ENCODE peak calls at places on chromosomes 12 and 14, in four cellular contexts. J is epithelial cell of esophagus, V is osteocyte, B is upper lobe of right lung. R is an unnamed sample.

GRCh38 chr12:63994704-63995103 is 150.2 kb downstream of the SRGAP1 start:
- DNase-seq in J (no peak), V (no peak), B (no peak), R (no peak)

GRCh38 chr12:20646239-20646827 is 48.8 kb upstream of the SLCO1C1 start:
- DNase-seq in B (no peak), V (no peak), J (peak), R (no peak)

GRCh38 chr12:21819678-21820077 is 45.2 kb upstream of the KCNJ8 start:
- DNase-seq in B (no peak), V (no peak), J (peak), R (no peak)

GRCh38 chr14:89276424-89276975 is 140.5 kb downstream of the FOXN3 start:
- DNase-seq in V (no peak), J (no peak), B (peak), R (no peak)

GRCh38 chr14:69700609-69701008 is 66.3 kb upstream of the SRSF5 start:
- DNase-seq in V (no peak), J (no peak), B (no peak), R (no peak)

GRCh38 chr14:36021926-36022325 is 154.6 kb downstream of the PTCSC3 start:
- DNase-seq in B (no peak), J (no peak), V (no peak), R (no peak)

GRCh38 chr12:55762646-55763045 is 19.7 kb downstream of the GDF11 start:
- DNase-seq in V (no peak), J (no peak), B (no peak), R (no peak)

GRCh38 chr12:130164931-130165330 is 2.7 kb downstream of the FZD10 start:
- DNase-seq in J (no peak), V (no peak), B (peak), R (no peak)

GRCh38 chr12:15592934-15593333 is 196.3 kb downstream of the EPS8 start:
- DNase-seq in V (no peak), B (no peak), J (no peak), R (no peak)

GRCh38 chr12:5102261-5102789 is 58.6 kb downstream of the KCNA5 start:
- DNase-seq in J (no peak), V (no peak), B (no peak), R (no peak)

GRCh38 chr14:22845821-22846625 is 9.6 kb downstream of the MMP14 start:
- DNase-seq in V (no peak), J (no peak), B (peak), R (no peak)

GRCh38 chr14:55957950-55958349 is 160.3 kb upstream of the PELI2 start:
- DNase-seq in J (no peak), V (no peak), B (no peak), R (no peak)

GRCh38 chr12:1917172-1918070 is 1.0 kb downstream of the CACNA2D4 start:
- DNase-seq in B (no peak), J (no peak), V (no peak), R (peak)

GRCh38 chr12:34391771-34392581 is 369.7 kb downstream of the ALG10 start:
- DNase-seq in J (no peak), B (peak), V (peak), R (peak)

GRCh38 chr12:15558915-15559528 is 230.2 kb downstream of the EPS8 start:
- DNase-seq in B (no peak), V (no peak), J (peak), R (no peak)

GRCh38 chr12:102568151-102568815 is 87.9 kb upstream of the IGF1 start:
- DNase-seq in B (no peak), J (no peak), V (no peak), R (no peak)

GRCh38 chr12:120640840-120641833 is 711 bp downstream of the CABP1 start:
- DNase-seq in J (peak), B (peak), V (no peak), R (peak)

GRCh38 chr14:35992816-35993511 is 166.8 kb downstream of the BRMS1L start:
- DNase-seq in V (no peak), B (no peak), J (no peak), R (no peak)

GRCh38 chr12:10268037-10268436 is 39.6 kb upstream of the KLRD1 start:
- DNase-seq in B (no peak), J (no peak), V (no peak), R (no peak)

GRCh38 chr14:33657478-33657877 is 293.4 kb downstream of the EGLN3 start:
- DNase-seq in B (no peak), V (no peak), J (peak), R (no peak)

GRCh38 chr14:77124345-77125274 is 17.0 kb downstream of the ZDHHC22 start:
- DNase-seq in V (no peak), J (peak), B (peak), R (no peak)

GRCh38 chr12:46470975-46471374 is 98.4 kb upstream of the SLC38A2 start:
- DNase-seq in V (no peak), J (no peak), B (no peak), R (no peak)

GRCh38 chr12:122834229-122834920 is 882 bp upstream of the HIP1R start:
- DNase-seq in J (peak), V (no peak), B (no peak), R (no peak)

GRCh38 chr14:64438181-64438839 is 27.0 kb upstream of the AKAP5 start:
- DNase-seq in J (peak), V (no peak), B (no peak), R (no peak)

GRCh38 chr14:24875203-24875840 is 174.6 kb downstream of the STXBP6 start:
- DNase-seq in B (no peak), V (no peak), J (no peak), R (no peak)

GRCh38 chr14:93107383-93107782 is 8.3 kb downstream of the ITPK1 start:
- DNase-seq in J (no peak), B (no peak), V (no peak), R (no peak)

GRCh38 chr12:32854097-32854496 is 42.5 kb downstream of the PKP2 start:
- DNase-seq in V (no peak), B (no peak), J (no peak), R (no peak)

GRCh38 chr14:105470812-105471771 is 3.5 kb upstream of the CRIP2 start:
- DNase-seq in V (no peak), J (no peak), B (no peak), R (no peak)

DNA sequence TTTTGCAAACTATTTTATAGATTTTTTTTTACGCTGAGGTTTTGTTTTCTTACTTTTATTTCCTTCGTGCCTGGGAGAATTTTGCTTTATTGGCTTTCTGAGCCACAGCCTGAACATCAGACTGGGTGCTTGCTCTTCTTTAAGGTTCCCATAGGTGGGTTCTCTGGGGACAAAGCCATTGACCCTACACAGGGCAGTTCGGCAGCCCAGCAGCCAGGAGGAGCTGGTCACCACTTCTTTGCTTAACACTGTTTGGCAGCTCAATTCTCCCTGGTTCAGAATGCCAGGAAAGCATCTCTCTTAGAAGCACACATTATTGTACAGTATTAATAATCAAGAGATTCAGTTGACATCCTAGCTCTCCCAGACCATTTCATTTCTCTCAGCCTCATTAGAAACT is 140.8 kb upstream of the NEDD1 start:
- DNase-seq in V (no peak), B (no peak), J (no peak), R (no peak)
- TF ChIP-seq CTCF in V (no peak), B (no peak), J (no peak), R (no peak)

GRCh38 chr12:69714542-69714941 is 15.4 kb upstream of the BEST3 start:
- DNase-seq in B (no peak), V (no peak), J (no peak), R (no peak)

GRCh38 chr12:69703146-69703642 is 4.1 kb upstream of the BEST3 start:
- DNase-seq in J (no peak), V (no peak), B (no peak), R (no peak)

GRCh38 chr12:69712826-69713225 is 13.7 kb upstream of the BEST3 start:
- DNase-seq in J (peak), V (no peak), B (no peak), R (no peak)

GRCh38 chr12:69704357-69704756 is 5.3 kb upstream of the BEST3 start:
- DNase-seq in J (no peak), V (no peak), B (no peak), R (no peak)

GRCh38 chr12:69708649-69709048 is 9.5 kb upstream of the BEST3 start:
- DNase-seq in V (no peak), J (no peak), B (no peak), R (no peak)
- TF ChIP-seq CTCF in V (no peak), J (peak), B (no peak), R (peak)

GRCh38 chr12:48986720-48987291 is 8.7 kb downstream of the WNT1 start:
- DNase-seq in B (no peak), J (no peak), V (no peak), R (no peak)

GRCh38 chr12:48991247-48992050 is 7.7 kb downstream of the DDN start:
- DNase-seq in J (no peak), V (no peak), B (no peak), R (no peak)

GRCh38 chr12:48985901-48986300 is 7.8 kb downstream of the WNT1 start:
- DNase-seq in B (no peak), V (no peak), J (no peak), R (no peak)

GRCh38 chr12:48985475-48985897 is 7.4 kb downstream of the WNT1 start:
- DNase-seq in V (no peak), B (no peak), J (no peak), R (no peak)

DNA sequence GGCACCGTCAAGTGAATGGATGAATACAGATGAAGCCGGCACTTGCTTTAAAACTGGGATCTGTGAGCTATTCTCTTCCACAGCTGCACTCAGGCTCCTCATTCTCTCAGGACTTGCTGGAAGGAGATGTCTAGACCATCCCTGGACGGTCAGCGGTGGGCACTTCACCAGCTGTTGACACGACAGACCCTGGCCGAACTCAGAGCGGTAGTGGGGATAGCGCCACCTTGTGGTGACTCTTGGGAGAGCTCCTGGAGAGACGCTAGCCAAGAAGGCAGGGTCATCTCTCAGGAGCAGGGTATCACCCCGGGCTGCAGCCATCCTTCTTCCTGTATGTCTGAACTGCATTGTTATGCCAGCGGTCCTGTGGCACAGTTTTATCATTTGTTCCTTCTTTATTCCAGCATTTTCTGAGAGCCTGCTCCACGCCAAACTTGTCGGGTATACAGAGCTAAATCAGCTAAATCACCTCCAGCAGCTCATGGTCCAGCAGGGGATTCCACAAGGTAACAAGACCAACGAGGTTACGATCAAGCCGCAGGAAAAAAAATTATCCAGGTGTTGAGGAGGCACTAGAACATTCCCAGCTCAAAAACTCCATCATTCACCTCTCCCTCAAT is 10.0 kb downstream of the WNT1 start:
- DNase-seq in J (peak), B (peak), V (no peak), R (no peak)
- TF ChIP-seq CTCF in J (peak), B (peak), V (peak), R (peak)

GRCh38 chr12:50677858-50678257 is 86.0 kb upstream of the ATF1 start:
- DNase-seq in J (no peak), B (no peak), V (no peak), R (no peak)
- TF ChIP-seq CTCF in J (no peak), B (no peak), V (no peak), R (no peak)

GRCh38 chr12:79935021-79935623 is at the start of gene PPP1R12A:
- DNase-seq in J (peak), V (peak), B (peak), R (peak)
- TF ChIP-seq CTCF in J (no peak), V (peak), B (peak), R (peak)

GRCh38 chr12:57455374-57456144 is 452 bp downstream of the INHBE start:
- DNase-seq in B (no peak), J (no peak), V (no peak), R (no peak)

GRCh38 chr12:57454213-57454565 is 918 bp upstream of the INHBE start:
- DNase-seq in V (no peak), J (no peak), B (no peak), R (no peak)

GRCh38 chr12:57454566-57455373 is at the start of gene INHBE:
- DNase-seq in V (no peak), J (no peak), B (no peak), R (no peak)

GRCh38 chr12:57456737-57457490 is 1.8 kb downstream of the INHBE start:
- DNase-seq in V (no peak), B (no peak), J (no peak), R (no peak)

DNA sequence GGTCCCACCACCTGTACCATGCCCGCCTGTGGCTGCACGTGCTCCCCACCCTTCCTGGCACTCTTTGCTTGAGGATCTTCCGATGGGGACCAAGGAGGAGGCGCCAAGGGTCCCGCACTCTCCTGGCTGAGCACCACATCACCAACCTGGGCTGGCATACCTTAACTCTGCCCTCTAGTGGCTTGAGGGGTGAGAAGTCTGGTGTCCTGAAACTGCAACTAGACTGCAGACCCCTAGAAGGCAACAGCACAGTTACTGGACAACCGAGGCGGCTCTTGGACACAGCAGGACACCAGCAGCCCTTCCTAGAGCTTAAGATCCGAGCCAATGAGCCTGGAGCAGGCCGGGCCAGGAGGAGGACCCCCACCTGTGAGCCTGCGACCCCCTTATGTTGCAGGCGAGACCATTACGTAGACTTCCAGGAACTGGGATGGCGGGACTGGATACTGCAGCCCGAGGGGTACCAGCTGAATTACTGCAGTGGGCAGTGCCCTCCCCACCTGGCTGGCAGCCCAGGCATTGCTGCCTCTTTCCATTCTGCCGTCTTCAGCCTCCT is 1.1 kb downstream of the INHBE start:
- DNase-seq in B (no peak), V (no peak), J (peak), R (no peak)
- TF ChIP-seq CTCF in B (peak), V (peak), J (peak), R (peak)

GRCh38 chr12:65943388-65944137 is 119.3 kb downstream of the HMGA2 start:
- DNase-seq in V (no peak), B (no peak), J (no peak), R (no peak)
- TF ChIP-seq CTCF in V (no peak), B (no peak), J (no peak), R (no peak)

GRCh38 chr12:3303410-3304136 is 187.4 kb upstream of the PRMT8 start:
- DNase-seq in B (no peak), J (peak), V (no peak), R (no peak)
- TF ChIP-seq CTCF in B (no peak), J (peak), V (no peak), R (peak)

GRCh38 chr12:88578821-88579518 is 1.3 kb downstream of the KITLG start:
- DNase-seq in B (no peak), V (no peak), J (peak), R (no peak)
- TF ChIP-seq CTCF in B (peak), V (no peak), J (peak), R (peak)